ENCODE peak calls at places on chromosomes 16 and 17, in eight cellular contexts. T is body of pancreas; A is cardiac muscle cell; M is right atrium auricular region; Z is IMR-90; P is stomach; D is A549; N is naive thymus-derived CD4-positive, alpha-beta T cell. W is an unnamed sample.

GRCh38 chr17:21542070-21542469 is 150.3 kb upstream of the KCNJ18 start:
- DNase-seq in T (no peak), A (no peak), M (no peak), Z (no peak), P (no peak), D (no peak), N (no peak), W (no peak)

GRCh38 chr16:47055136-47055885 is 81.8 kb upstream of the DNAJA2 start:
- DNase-seq in T (no peak), A (no peak), M (no peak), Z (no peak), P (no peak), D (no peak), N (no peak), W (peak; percentile 57)

GRCh38 chr16:71409038-71409775 is 32.6 kb downstream of the TLE7 start:
- DNase-seq in T (no peak), A (peak; percentile 84), M (no peak), Z (no peak), P (no peak), D (no peak), N (no peak), W (no peak)

GRCh38 chr16:11149011-11149616 is 106.9 kb downstream of the SOCS1 start:
- DNase-seq in T (no peak), A (no peak), M (no peak), Z (peak; percentile 27), P (no peak), D (no peak), N (no peak), W (no peak)

GRCh38 chr17:47717845-47718621 is 15.0 kb upstream of the TBX21 start:
- DNase-seq in T (no peak), A (no peak), M (no peak), Z (no peak), P (no peak), D (no peak), N (no peak), W (no peak)

GRCh38 chr17:10421211-10421610 is 539 bp downstream of the MYH8 start:
- DNase-seq in T (no peak), A (no peak), M (no peak), Z (no peak), P (no peak), D (no peak), N (no peak), W (no peak)

GRCh38 chr17:44390250-44390649 is 801 bp upstream of the ITGA2B start:
- DNase-seq in T (no peak), A (no peak), M (no peak), Z (no peak), P (no peak), D (no peak), N (no peak), W (no peak)

GRCh38 chr16:50408001-50408400 is 39.2 kb upstream of the BRD7 start:
- DNase-seq in T (no peak), A (no peak), M (peak; percentile 9), Z (no peak), P (no peak), D (no peak), N (no peak), W (no peak)

GRCh38 chr16:30335598-30336474 is 19.3 kb downstream of the CD2BP2 start:
- DNase-seq in T (peak; percentile 29), A (peak; percentile 41), M (no peak), Z (no peak), P (no peak), D (no peak), N (peak; percentile 26), W (peak; percentile 69)

GRCh38 chr17:17125136-17126084 is 80.7 kb downstream of the PLD6 start:
- DNase-seq in T (no peak), A (no peak), M (no peak), Z (no peak), P (no peak), D (no peak), N (no peak), W (no peak)

GRCh38 chr16:69187387-69187890 is 475 bp downstream of the SNTB2 start:
- DNase-seq in T (peak; percentile 64), A (peak; percentile 50), M (no peak), Z (no peak), P (peak; percentile 60), D (peak; percentile 52), N (peak; percentile 30), W (peak; percentile 87)

GRCh38 chr17:76558210-76559095 is 18.6 kb downstream of the PRCD start:
- DNase-seq in T (no peak), A (peak; percentile 42), M (no peak), Z (peak; percentile 20), P (no peak), D (no peak), N (no peak), W (no peak)

GRCh38 chr17:17130077-17130844 is 75.9 kb downstream of the PLD6 start:
- DNase-seq in T (no peak), A (no peak), M (no peak), Z (no peak), P (no peak), D (no peak), N (no peak), W (no peak)

GRCh38 chr16:66469291-66469931 is 42.3 kb downstream of the BEAN1 start:
- DNase-seq in T (no peak), A (no peak), M (no peak), Z (no peak), P (peak; percentile 16), D (no peak), N (no peak), W (peak; percentile 74)

GRCh38 chr16:77599793-77600415 is 122.4 kb upstream of the NUDT7 start:
- DNase-seq in T (no peak), A (peak; percentile 58), M (no peak), Z (peak; percentile 47), P (no peak), D (peak; percentile 54), N (no peak), W (no peak)

GRCh38 chr17:8818047-8818446 is 18.9 kb upstream of the MFSD6L start:
- DNase-seq in T (no peak), A (no peak), M (no peak), Z (no peak), P (no peak), D (no peak), N (no peak), W (no peak)

GRCh38 chr16:27703121-27703520 is 153.2 kb downstream of the KATNIP start:
- DNase-seq in T (no peak), A (no peak), M (no peak), Z (no peak), P (no peak), D (no peak), N (no peak), W (peak; percentile 9)

GRCh38 chr16:31157136-31157535 is 7.3 kb upstream of the PRSS36 start:
- DNase-seq in T (no peak), A (no peak), M (no peak), Z (no peak), P (no peak), D (no peak), N (no peak), W (no peak)

GRCh38 chr17:72182256-72182890 is 61.6 kb downstream of the SOX9 start:
- DNase-seq in T (no peak), A (no peak), M (no peak), Z (no peak), P (peak; percentile 66), D (peak; percentile 30), N (no peak), W (no peak)

GRCh38 chr16:49811630-49812334 is 44.1 kb downstream of the ZNF423 start:
- DNase-seq in T (peak; percentile 74), A (peak; percentile 44), M (no peak), Z (no peak), P (no peak), D (no peak), N (no peak), W (no peak)

GRCh38 chr16:83606486-83607030 is 201.2 kb upstream of the HSBP1 start:
- DNase-seq in T (no peak), A (no peak), M (peak; percentile 36), Z (no peak), P (no peak), D (peak; percentile 8), N (no peak), W (no peak)

GRCh38 chr16:79767597-79768280 is 167.2 kb upstream of the MAF start:
- DNase-seq in T (peak; percentile 11), A (peak; percentile 51), M (no peak), Z (no peak), P (peak; percentile 40), D (no peak), N (no peak), W (no peak)

DNA sequence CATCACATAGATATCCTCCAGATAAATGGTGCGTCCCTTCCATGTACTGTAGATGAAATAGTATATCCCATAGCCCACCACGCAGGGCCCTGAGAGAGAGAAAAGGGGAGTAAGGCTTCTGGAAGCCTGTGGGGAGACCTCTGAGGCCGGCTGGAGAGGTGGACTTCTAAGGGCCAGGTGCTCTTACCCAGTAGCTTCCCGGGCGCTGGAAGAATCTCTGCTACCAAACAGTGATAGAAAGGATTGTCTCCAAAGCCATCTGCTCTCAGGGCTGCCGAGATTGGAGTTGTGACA is 718 bp downstream of the SAT2 start:
- DNase-seq in T (no peak), A (no peak), M (no peak), Z (no peak), P (no peak), D (no peak), N (no peak), W (no peak)
- H3K27ac ChIP-seq in T (peak overlapping the region; percentile 97), A (peak overlapping the region; percentile 97), M (peak overlapping the region; percentile 97), Z (peak overlapping the region; percentile 98), P (peak overlapping the region; percentile 96), D (peak overlapping the region; percentile 93), N (peak overlapping the region; percentile 93), W (peak overlapping the region; percentile 21)

DNA sequence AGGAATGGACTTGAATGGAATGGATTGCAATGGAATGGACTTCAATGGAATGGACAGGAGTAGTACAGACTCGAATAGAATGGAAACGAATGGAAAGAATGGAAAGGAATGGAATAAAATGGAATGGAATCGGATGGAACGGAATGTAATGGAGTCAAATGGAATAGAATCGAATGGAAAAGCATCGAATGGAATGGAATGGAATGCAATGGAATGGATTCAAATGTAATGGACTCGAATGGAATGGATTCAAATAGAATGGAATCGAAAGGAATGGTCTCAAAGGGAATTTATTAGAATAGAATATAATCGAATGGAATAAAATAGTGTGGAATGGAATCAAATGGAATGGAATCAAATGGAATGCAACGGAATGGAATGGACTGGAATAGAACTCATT is 484.9 kb upstream of the WSB1 start:
- DNase-seq in T (no peak), A (no peak), M (no peak), Z (peak; percentile 43), P (no peak), D (no peak), N (no peak), W (no peak)
- H3K9me3 ChIP-seq in T (no peaks in the 10 kb centered on the region), A (peaks cover 5% of the 10 kb centered on the region), M (no peaks in the 10 kb centered on the region), Z (peaks cover 3% of the 10 kb centered on the region), P (peaks cover 80% of the 10 kb centered on the region), D (peaks cover 40% of the 10 kb centered on the region), N (peaks cover 3% of the 10 kb centered on the region), W (peaks cover 3% of the 10 kb centered on the region)

GRCh38 chr17:79027925-79028491 is 4.0 kb downstream of the C1QTNF1 start:
- DNase-seq in T (peak; percentile 22), A (peak; percentile 89), M (no peak), Z (no peak), P (no peak), D (no peak), N (no peak), W (peak; percentile 83)
- H3K4me1 ChIP-seq in T (peaks cover 48% of the 10 kb centered on the region), A (peaks cover 41% of the 10 kb centered on the region), M (no peaks in the 10 kb centered on the region), Z (peaks cover 27% of the 10 kb centered on the region), P (peaks cover 56% of the 10 kb centered on the region), D (peaks cover 51% of the 10 kb centered on the region), N (peaks cover 4% of the 10 kb centered on the region), W (peaks cover 3% of the 10 kb centered on the region)

DNA sequence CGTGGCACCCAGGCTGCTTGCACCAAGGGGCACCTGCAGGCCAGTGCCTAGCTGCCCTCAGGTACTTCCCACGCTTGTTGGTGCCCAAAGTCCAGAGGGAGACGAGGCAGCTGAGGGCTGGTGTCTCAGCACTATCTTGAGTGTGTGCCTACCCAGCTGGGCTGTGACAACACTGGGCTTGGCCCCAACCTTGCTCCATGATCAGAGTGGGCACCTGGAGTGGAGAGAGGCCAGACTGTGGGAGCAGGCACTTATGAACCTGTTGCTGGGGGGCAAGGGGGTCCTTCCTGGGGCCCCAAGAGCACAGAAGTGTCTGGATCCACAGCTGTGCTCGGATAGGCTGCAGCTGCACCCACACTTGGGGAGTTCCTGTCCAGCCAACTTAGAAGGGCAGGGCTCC is 314.7 kb downstream of the KCNJ2 start:
- DNase-seq in T (no peak), A (no peak), M (no peak), Z (no peak), P (no peak), D (no peak), N (no peak), W (no peak)
- H3K27ac ChIP-seq in T (no peak overlapping the region), A (no peak overlapping the region), M (no peak overlapping the region), Z (no peak overlapping the region), P (no peak overlapping the region), D (no peak overlapping the region), N (no peak overlapping the region), W (no peak overlapping the region)

W was measured in aorta.